ENCODE peak calls at places on chromosomes 3 and 15, in nine cellular contexts. I is HCT116; S is neuronal stem cell; N is keratinocyte; W is CD8-positive, alpha-beta memory T cell; Y is cardiac muscle cell; X is HL-60; K is AG04450; D is CD4-positive, alpha-beta T cell. T is an unnamed sample.

GRCh38 chr3:8982509-8982908 is 19.2 kb upstream of the RAD18 start:
- DNase-seq in Y (no peak), W (no peak), X (no peak), S (no peak), I (no peak), N (no peak), K (no peak), D (no peak), T (no peak)

GRCh38 chr3:52222319-52223221 is 2.9 kb downstream of the TLR9 start:
- DNase-seq in W (no peak), X (no peak), N (no peak), S (no peak), Y (no peak), K (no peak), I (no peak), D (no peak), T (no peak)

GRCh38 chr3:32398531-32398930 is 6.9 kb downstream of the CMTM7 start:
- DNase-seq in K (no peak), N (no peak), X (peak; percentile 64), D (no peak), W (no peak), I (no peak), Y (no peak), S (no peak), T (no peak)

GRCh38 chr3:155031191-155031590 is 48.9 kb upstream of the MME start:
- DNase-seq in S (no peak), Y (no peak), K (no peak), N (no peak), W (no peak), X (no peak), D (no peak), I (no peak), T (no peak)

GRCh38 chr3:12135029-12135634 is 23.6 kb downstream of the TIMP4 start:
- DNase-seq in W (peak; percentile 34), D (peak; percentile 44), X (peak; percentile 74), I (peak; percentile 34), N (no peak), K (no peak), S (peak; percentile 33), Y (peak; percentile 72), T (no peak)

GRCh38 chr3:51940648-51941421 is 869 bp downstream of the RRP9 start:
- DNase-seq in W (no peak), D (no peak), K (no peak), X (no peak), S (no peak), Y (no peak), I (no peak), N (no peak), T (no peak)

GRCh38 chr15:48025118-48025517 is 95.7 kb upstream of the SLC24A5 start:
- DNase-seq in X (no peak), K (no peak), W (no peak), Y (no peak), N (no peak), D (no peak), I (no peak), S (no peak), T (no peak)

GRCh38 chr15:65730560-65731172 is 61.4 kb downstream of the DENND4A start:
- DNase-seq in S (no peak), I (peak; percentile 1), N (no peak), D (no peak), W (no peak), K (no peak), X (no peak), Y (no peak), T (no peak)

GRCh38 chr15:63218114-63218808 is 28.9 kb downstream of the RAB8B start:
- DNase-seq in Y (peak; percentile 71), N (no peak), I (no peak), W (no peak), D (no peak), K (no peak), X (no peak), S (no peak), T (no peak)

GRCh38 chr15:43361313-43361903 is 9.4 kb downstream of the ZSCAN29 start:
- DNase-seq in I (no peak), K (no peak), W (no peak), D (no peak), S (no peak), Y (no peak), N (no peak), X (no peak), T (no peak)

GRCh38 chr3:188452158-188452772 is 298.3 kb downstream of the LPP start:
- DNase-seq in S (no peak), W (no peak), Y (no peak), N (no peak), K (no peak), D (no peak), I (no peak), X (no peak), T (no peak)

GRCh38 chr3:48434591-48435222 is 4.8 kb upstream of the PLXNB1 start:
- DNase-seq in Y (no peak), S (no peak), D (no peak), K (no peak), W (no peak), X (no peak), N (no peak), I (no peak), T (no peak)

GRCh38 chr3:52527732-52528595 is 5.7 kb downstream of the NT5DC2 start:
- DNase-seq in S (no peak), I (no peak), N (no peak), K (no peak), D (no peak), X (no peak), W (no peak), Y (no peak), T (no peak)

GRCh38 chr3:58173670-58174472 is 36.9 kb downstream of the DNASE1L3 start:
- DNase-seq in S (no peak), Y (peak; percentile 68), X (peak; percentile 50), K (no peak), I (no peak), W (no peak), N (no peak), D (peak; percentile 39), T (peak; percentile 33)

DNA sequence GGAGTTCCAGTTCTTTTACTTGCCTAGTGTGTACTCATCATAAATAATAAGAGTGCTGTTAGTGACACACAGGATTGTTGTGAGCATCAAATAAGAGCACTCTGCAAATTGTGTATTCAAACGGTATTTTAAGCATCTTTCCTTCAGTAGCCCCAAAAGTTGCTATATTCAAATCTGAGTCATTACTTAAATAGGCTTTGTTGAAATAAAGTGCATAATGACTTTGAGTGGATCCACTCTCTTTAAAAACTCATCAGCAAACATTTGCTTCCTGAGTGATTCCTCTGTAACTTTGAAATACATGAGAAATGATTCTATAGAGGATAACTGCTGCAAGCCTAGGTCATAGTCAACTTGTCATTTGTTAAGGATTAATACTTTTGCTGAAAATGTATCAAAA is 29.3 kb upstream of the PLCL2 start:
- DNase-seq in X (no peak), Y (no peak), D (no peak), I (no peak), W (no peak), N (no peak), S (no peak), K (no peak), T (no peak)
- H3K27ac ChIP-seq in X (no peak overlapping the region), Y (no peak overlapping the region), D (no peak overlapping the region), I (no peak overlapping the region), W (no peak overlapping the region), N (no peak overlapping the region), S (no peak overlapping the region), K (no peak overlapping the region), T (no peak overlapping the region)

DNA sequence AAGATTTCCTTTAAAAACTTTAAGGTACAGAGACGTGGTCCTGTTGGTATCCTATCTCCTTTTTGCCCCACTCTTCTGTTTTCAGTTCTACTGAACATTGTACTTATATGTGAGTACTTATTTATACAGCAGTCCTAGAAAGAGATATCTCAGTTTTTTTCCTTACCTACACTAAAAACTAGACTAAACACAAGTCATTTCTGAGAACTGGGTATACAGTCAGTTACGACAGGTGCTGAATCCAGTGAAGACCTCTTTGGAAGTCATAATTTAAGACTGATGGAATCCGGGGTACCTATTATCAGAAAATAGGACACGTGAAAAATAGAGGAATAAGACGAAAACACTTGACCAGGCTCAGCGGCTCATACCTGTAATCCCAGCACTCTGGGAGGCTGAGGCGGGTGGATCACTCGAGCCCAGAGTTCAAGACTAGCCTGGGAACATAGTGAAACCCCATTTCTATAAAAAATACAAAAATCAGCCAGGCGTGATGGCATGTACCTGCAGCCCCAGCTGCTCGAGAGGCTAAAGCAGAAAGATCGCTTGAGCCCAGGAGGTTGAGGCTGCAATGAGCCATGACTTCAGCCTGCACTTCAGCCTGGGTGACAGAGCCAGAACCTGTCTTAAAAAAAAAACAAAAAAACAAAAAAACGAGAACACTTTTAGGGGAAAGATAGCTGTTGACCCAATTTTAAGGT is 76.3 kb downstream of the KLHL25 start:
- DNase-seq in S (no peak), K (no peak), Y (no peak), X (no peak), D (no peak), N (no peak), W (no peak), I (no peak), T (no peak)
- H3K27ac ChIP-seq in S (no peak overlapping the region), K (no peak overlapping the region), Y (no peak overlapping the region), X (no peak overlapping the region), D (no peak overlapping the region), N (no peak overlapping the region), W (no peak overlapping the region), I (no peak overlapping the region), T (no peak overlapping the region)

DNA sequence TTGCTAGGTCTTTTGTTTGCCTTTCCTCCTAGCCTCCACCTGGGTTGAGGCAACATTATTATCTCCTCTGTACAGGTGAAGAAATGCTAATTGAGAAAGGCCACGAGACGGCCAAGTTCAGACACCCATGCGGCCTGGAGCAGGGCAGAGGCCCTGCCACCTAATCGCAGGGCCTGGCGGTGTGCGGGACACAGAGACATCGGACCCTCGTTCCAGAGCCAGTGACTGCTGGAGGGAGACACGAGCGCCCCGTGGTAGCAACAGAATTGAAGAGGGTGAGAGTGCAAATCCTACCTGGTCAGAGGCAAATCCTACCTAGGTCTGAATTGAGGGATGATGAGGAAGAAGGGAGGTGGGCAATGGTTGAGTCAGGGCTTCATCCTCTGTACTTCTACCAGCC is 113.8 kb upstream of the MEF2A start:
- DNase-seq in S (no peak), K (no peak), D (no peak), Y (no peak), I (no peak), N (no peak), W (no peak), X (no peak), T (no peak)
- H3K27ac ChIP-seq in S (no peak overlapping the region), K (no peak overlapping the region), D (no peak overlapping the region), Y (no peak overlapping the region), I (no peak overlapping the region), N (no peak overlapping the region), W (no peak overlapping the region), X (no peak overlapping the region), T (peak overlapping the region; percentile 74)

DNA sequence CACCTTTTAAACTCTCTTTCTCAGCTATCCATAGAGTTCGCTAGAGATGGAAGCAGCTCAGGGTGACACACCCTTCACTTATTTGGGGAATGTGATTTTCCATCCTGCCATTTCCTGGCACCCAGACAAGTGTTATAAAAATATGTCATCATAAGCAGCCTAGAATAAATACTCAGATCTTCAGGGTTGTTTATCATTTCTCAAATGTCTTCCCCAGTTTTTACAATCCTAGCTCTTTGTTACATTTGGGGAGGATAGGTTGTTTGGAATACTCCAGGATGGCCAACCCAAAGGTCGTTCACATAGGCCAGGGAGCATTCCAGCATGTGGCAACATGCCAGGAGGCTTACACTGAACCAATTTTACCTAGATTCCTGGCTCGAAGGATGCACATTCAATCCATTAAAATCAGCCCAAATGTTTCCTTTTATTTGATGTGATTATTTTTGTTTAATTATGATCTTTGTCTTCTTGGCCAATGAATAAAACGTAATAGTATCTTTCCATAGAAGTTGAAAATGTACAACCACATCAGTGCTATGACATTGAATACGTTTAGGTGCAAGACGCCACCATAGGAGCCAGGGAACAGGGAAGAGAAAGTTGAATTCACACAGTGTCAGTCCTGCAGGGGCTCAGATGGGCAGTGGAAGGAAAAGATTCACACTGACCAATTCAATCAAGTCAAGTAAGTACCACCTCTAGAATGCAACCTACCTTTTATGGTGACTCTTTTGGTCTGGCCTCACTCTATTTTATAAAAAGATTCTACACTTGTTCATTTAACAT is 537.7 kb upstream of the MDFIC2 start:
- DNase-seq in D (no peak), Y (no peak), X (no peak), I (peak; percentile 3), K (peak; percentile 75), W (no peak), S (no peak), N (peak; percentile 36), T (no peak)
- H3K27ac ChIP-seq in D (no peak overlapping the region), Y (no peak overlapping the region), X (no peak overlapping the region), I (no peak overlapping the region), K (no peak overlapping the region), W (no peak overlapping the region), S (no peak overlapping the region), N (no peak overlapping the region), T (no peak overlapping the region)